ENCODE peak calls at places on chromosomes 2 and 18, in seven cellular contexts. One of them, this sample, is unnamed.

GRCh38 chr2:223941579-223942277 is 3.4 kb downstream of the WDFY1 start:
- DNase-seq in HepG2: no peak
- DNase-seq in SK-N-SH: no peak
- DNase-seq in HCT116: no peak
- DNase-seq in H1: no peak
- DNase-seq in K562: no peak
- DNase-seq in GM12878: peak
- DNase-seq in this sample: no peak

GRCh38 chr2:27776097-27776496 is 4.6 kb downstream of the MRPL33 start:
- DNase-seq in H1: no peak
- DNase-seq in GM12878: no peak
- DNase-seq in HCT116: no peak
- DNase-seq in SK-N-SH: no peak
- DNase-seq in HepG2: no peak
- DNase-seq in K562: no peak
- DNase-seq in this sample: no peak

GRCh38 chr2:109457366-109457765 is 156.4 kb downstream of the SEPTIN10 start:
- DNase-seq in K562: no peak
- DNase-seq in H1: no peak
- DNase-seq in SK-N-SH: no peak
- DNase-seq in HepG2: no peak
- DNase-seq in GM12878: no peak
- DNase-seq in HCT116: no peak
- DNase-seq in this sample: no peak

GRCh38 chr2:2919026-2919425 is 458.6 kb downstream of the EIPR1 start:
- DNase-seq in K562: no peak
- DNase-seq in HepG2: no peak
- DNase-seq in GM12878: no peak
- DNase-seq in H1: no peak
- DNase-seq in SK-N-SH: no peak
- DNase-seq in HCT116: no peak
- DNase-seq in this sample: no peak

GRCh38 chr2:219997341-219997851 is 370.0 kb downstream of the SLC4A3 start:
- DNase-seq in GM12878: no peak
- DNase-seq in K562: peak
- DNase-seq in SK-N-SH: peak
- DNase-seq in HCT116: no peak
- DNase-seq in H1: peak
- DNase-seq in HepG2: no peak
- DNase-seq in this sample: peak

GRCh38 chr18:77108001-77108692 is 24.4 kb downstream of the MBP start:
- DNase-seq in GM12878: no peak
- DNase-seq in SK-N-SH: no peak
- DNase-seq in H1: no peak
- DNase-seq in HepG2: no peak
- DNase-seq in HCT116: no peak
- DNase-seq in K562: no peak
- DNase-seq in this sample: no peak

GRCh38 chr2:88283886-88284511 is 113.9 kb downstream of the THNSL2 start:
- DNase-seq in SK-N-SH: no peak
- DNase-seq in GM12878: no peak
- DNase-seq in K562: no peak
- DNase-seq in H1: no peak
- DNase-seq in HCT116: no peak
- DNase-seq in HepG2: no peak
- DNase-seq in this sample: no peak

GRCh38 chr2:240503848-240504247 is 53.9 kb downstream of the ANKMY1 start:
- DNase-seq in SK-N-SH: peak
- DNase-seq in H1: no peak
- DNase-seq in K562: no peak
- DNase-seq in GM12878: no peak
- DNase-seq in HCT116: no peak
- DNase-seq in HepG2: no peak
- DNase-seq in this sample: no peak

GRCh38 chr18:22238036-22238435 is 68.6 kb downstream of the GATA6 start:
- DNase-seq in H1: no peak
- DNase-seq in HepG2: no peak
- DNase-seq in K562: no peak
- DNase-seq in HCT116: no peak
- DNase-seq in GM12878: no peak
- DNase-seq in SK-N-SH: no peak
- DNase-seq in this sample: no peak

GRCh38 chr2:128017561-128017960 is 10.3 kb downstream of the SAP130 start:
- DNase-seq in H1: no peak
- DNase-seq in HepG2: no peak
- DNase-seq in GM12878: no peak
- DNase-seq in K562: no peak
- DNase-seq in SK-N-SH: no peak
- DNase-seq in HCT116: no peak
- DNase-seq in this sample: no peak

GRCh38 chr2:64036343-64036742 is 17.1 kb upstream of the VPS54 start:
- DNase-seq in H1: no peak
- DNase-seq in HCT116: no peak
- DNase-seq in SK-N-SH: no peak
- DNase-seq in K562: no peak
- DNase-seq in HepG2: no peak
- DNase-seq in GM12878: no peak
- DNase-seq in this sample: no peak

GRCh38 chr2:130808482-130809268 is 28.0 kb upstream of the ARHGEF4 start:
- DNase-seq in GM12878: no peak
- DNase-seq in HCT116: peak
- DNase-seq in K562: no peak
- DNase-seq in HepG2: no peak
- DNase-seq in H1: no peak
- DNase-seq in SK-N-SH: no peak
- DNase-seq in this sample: no peak

GRCh38 chr2:230658877-230659652 is 53.6 kb upstream of the CAB39 start:
- DNase-seq in K562: peak
- DNase-seq in H1: no peak
- DNase-seq in HepG2: no peak
- DNase-seq in HCT116: no peak
- DNase-seq in SK-N-SH: no peak
- DNase-seq in GM12878: peak
- DNase-seq in this sample: no peak

GRCh38 chr2:179682756-179683155 is 178.7 kb downstream of the ZNF385B start:
- DNase-seq in H1: no peak
- DNase-seq in K562: no peak
- DNase-seq in SK-N-SH: no peak
- DNase-seq in GM12878: no peak
- DNase-seq in HepG2: no peak
- DNase-seq in HCT116: no peak
- DNase-seq in this sample: no peak

GRCh38 chr2:127504552-127505460 is 21.5 kb downstream of the IWS1 start:
- DNase-seq in GM12878: no peak
- DNase-seq in H1: no peak
- DNase-seq in SK-N-SH: no peak
- DNase-seq in HCT116: no peak
- DNase-seq in HepG2: no peak
- DNase-seq in K562: no peak
- DNase-seq in this sample: no peak

GRCh38 chr2:178452334-178452733 is 1.2 kb downstream of the PJVK start:
- DNase-seq in SK-N-SH: no peak
- DNase-seq in GM12878: no peak
- DNase-seq in HCT116: no peak
- DNase-seq in H1: no peak
- DNase-seq in HepG2: no peak
- DNase-seq in K562: no peak
- DNase-seq in this sample: no peak

GRCh38 chr2:157468931-157469708 is 25.2 kb upstream of the CYTIP start:
- DNase-seq in SK-N-SH: no peak
- DNase-seq in K562: no peak
- DNase-seq in GM12878: peak
- DNase-seq in HCT116: no peak
- DNase-seq in H1: no peak
- DNase-seq in HepG2: no peak
- DNase-seq in this sample: no peak

GRCh38 chr2:104521247-104521646 is 332.7 kb upstream of the POU3F3 start:
- DNase-seq in H1: peak
- DNase-seq in HepG2: peak
- DNase-seq in K562: no peak
- DNase-seq in HCT116: no peak
- DNase-seq in SK-N-SH: peak
- DNase-seq in GM12878: no peak
- DNase-seq in this sample: no peak

GRCh38 chr2:34663314-34663713 is 1064.2 kb upstream of the FAM98A start:
- DNase-seq in HCT116: no peak
- DNase-seq in HepG2: no peak
- DNase-seq in K562: no peak
- DNase-seq in GM12878: no peak
- DNase-seq in SK-N-SH: no peak
- DNase-seq in H1: no peak
- DNase-seq in this sample: no peak

GRCh38 chr2:52074139-52074719 is 1042.3 kb upstream of the NRXN1 start:
- DNase-seq in H1: no peak
- DNase-seq in GM12878: no peak
- DNase-seq in HepG2: no peak
- DNase-seq in SK-N-SH: peak
- DNase-seq in HCT116: no peak
- DNase-seq in K562: no peak
- DNase-seq in this sample: no peak

GRCh38 chr2:151437630-151438029 is 27.9 kb downstream of the RIF1 start:
- DNase-seq in H1: no peak
- DNase-seq in SK-N-SH: peak
- DNase-seq in GM12878: no peak
- DNase-seq in HepG2: no peak
- DNase-seq in K562: peak
- DNase-seq in HCT116: peak
- DNase-seq in this sample: peak

GRCh38 chr2:85951351-85952067 is 62.7 kb upstream of the ST3GAL5 start:
- DNase-seq in K562: no peak
- DNase-seq in HepG2: peak
- DNase-seq in H1: no peak
- DNase-seq in HCT116: no peak
- DNase-seq in SK-N-SH: no peak
- DNase-seq in GM12878: no peak
- DNase-seq in this sample: no peak

GRCh38 chr2:191155608-191156071 is 4.8 kb upstream of the STAT4 start:
- DNase-seq in H1: no peak
- DNase-seq in GM12878: no peak
- DNase-seq in SK-N-SH: peak
- DNase-seq in HepG2: no peak
- DNase-seq in K562: peak
- DNase-seq in HCT116: peak
- DNase-seq in this sample: no peak

GRCh38 chr18:61323951-61324350 is 9.3 kb upstream of the CDH20 start:
- DNase-seq in SK-N-SH: no peak
- DNase-seq in K562: no peak
- DNase-seq in HepG2: no peak
- DNase-seq in GM12878: no peak
- DNase-seq in HCT116: no peak
- DNase-seq in H1: no peak
- DNase-seq in this sample: no peak

GRCh38 chr2:169119816-169120215 is 50.5 kb downstream of the DHRS9 start:
- DNase-seq in HCT116: no peak
- DNase-seq in K562: no peak
- DNase-seq in H1: no peak
- DNase-seq in HepG2: no peak
- DNase-seq in SK-N-SH: no peak
- DNase-seq in GM12878: no peak
- DNase-seq in this sample: no peak

GRCh38 chr2:241940329-241940728 is 70.8 kb downstream of the RTP5 start:
- DNase-seq in SK-N-SH: no peak
- DNase-seq in K562: peak
- DNase-seq in H1: no peak
- DNase-seq in HCT116: peak
- DNase-seq in GM12878: no peak
- DNase-seq in HepG2: peak
- DNase-seq in this sample: no peak

GRCh38 chr18:12159446-12159845 is 65.8 kb downstream of the ANKRD62 start:
- DNase-seq in K562: no peak
- DNase-seq in H1: no peak
- DNase-seq in SK-N-SH: no peak
- DNase-seq in HCT116: no peak
- DNase-seq in HepG2: peak
- DNase-seq in GM12878: no peak
- DNase-seq in this sample: no peak
- TF ChIP-seq JUND in K562: no peak
- TF ChIP-seq JUND in H1: no peak
- TF ChIP-seq JUND in SK-N-SH: no peak
- TF ChIP-seq JUND in HCT116: no peak
- TF ChIP-seq JUND in HepG2: no peak
- TF ChIP-seq JUND in GM12878: no peak
- TF ChIP-seq JUND in this sample: no peak

GRCh38 chr2:232655392-232655791 is 22.0 kb downstream of the EFHD1 start:
- DNase-seq in GM12878: no peak
- DNase-seq in HepG2: no peak
- DNase-seq in HCT116: no peak
- DNase-seq in K562: no peak
- DNase-seq in SK-N-SH: no peak
- DNase-seq in H1: no peak
- DNase-seq in this sample: no peak

GRCh38 chr2:232653441-232653840 is 20.0 kb downstream of the EFHD1 start:
- DNase-seq in K562: no peak
- DNase-seq in H1: no peak
- DNase-seq in SK-N-SH: no peak
- DNase-seq in HepG2: no peak
- DNase-seq in GM12878: no peak
- DNase-seq in HCT116: no peak
- DNase-seq in this sample: no peak

GRCh38 chr2:232662486-232663260 is 29.3 kb downstream of the EFHD1 start:
- DNase-seq in H1: no peak
- DNase-seq in GM12878: no peak
- DNase-seq in HepG2: no peak
- DNase-seq in HCT116: no peak
- DNase-seq in K562: no peak
- DNase-seq in SK-N-SH: no peak
- DNase-seq in this sample: no peak

GRCh38 chr2:232659359-232659758 is 26.0 kb downstream of the EFHD1 start:
- DNase-seq in HCT116: no peak
- DNase-seq in H1: no peak
- DNase-seq in K562: no peak
- DNase-seq in GM12878: no peak
- DNase-seq in HepG2: no peak
- DNase-seq in SK-N-SH: no peak
- DNase-seq in this sample: no peak

GRCh38 chr2:232658217-232658785 is 24.9 kb downstream of the EFHD1 start:
- DNase-seq in GM12878: no peak
- DNase-seq in SK-N-SH: no peak
- DNase-seq in H1: no peak
- DNase-seq in HCT116: peak
- DNase-seq in K562: peak
- DNase-seq in HepG2: no peak
- DNase-seq in this sample: no peak
- TF ChIP-seq JUND in GM12878: no peak
- TF ChIP-seq JUND in SK-N-SH: no peak
- TF ChIP-seq JUND in H1: no peak
- TF ChIP-seq JUND in HCT116: no peak
- TF ChIP-seq JUND in K562: no peak
- TF ChIP-seq JUND in HepG2: no peak
- TF ChIP-seq JUND in this sample: no peak

GRCh38 chr2:96145028-96145939 is at the start of gene DUSP2:
- DNase-seq in HCT116: peak
- DNase-seq in K562: no peak
- DNase-seq in SK-N-SH: no peak
- DNase-seq in GM12878: peak
- DNase-seq in H1: no peak
- DNase-seq in HepG2: no peak
- DNase-seq in this sample: peak
- TF ChIP-seq JUND in HCT116: no peak
- TF ChIP-seq JUND in K562: no peak
- TF ChIP-seq JUND in SK-N-SH: no peak
- TF ChIP-seq JUND in GM12878: no peak
- TF ChIP-seq JUND in H1: no peak
- TF ChIP-seq JUND in HepG2: no peak
- TF ChIP-seq JUND in this sample: no peak

GRCh38 chr2:144330951-144331651 is 188.8 kb downstream of the ZEB2 start:
- DNase-seq in HCT116: no peak
- DNase-seq in SK-N-SH: peak
- DNase-seq in HepG2: no peak
- DNase-seq in K562: no peak
- DNase-seq in H1: no peak
- DNase-seq in GM12878: no peak
- DNase-seq in this sample: no peak
- TF ChIP-seq JUND in HCT116: no peak
- TF ChIP-seq JUND in SK-N-SH: no peak
- TF ChIP-seq JUND in HepG2: no peak
- TF ChIP-seq JUND in K562: no peak
- TF ChIP-seq JUND in H1: no peak
- TF ChIP-seq JUND in GM12878: no peak
- TF ChIP-seq JUND in this sample: no peak